ENCODE peak calls at places on chromosomes 5 and 9, in ten cellular contexts. V is activated gamma-delta T cell treated with Interleukin-2 at 50 U/mL for 16 hours, M is uterus, B is right atrium auricular region, E is progenitor cell of endocrine pancreas, L is bronchial epithelial cell, F is brain pericyte, W is type B pancreatic cell, O is mucosa of gallbladder, G is astrocyte of the spinal cord. K is an unnamed sample.

GRCh38 chr5:102965653-102966052 is 154.3 kb downstream of the GIN1 start:
- DNase-seq in G (no peak), E (no peak), L (no peak), W (no peak), M (no peak), B (no peak), O (no peak), V (no peak), F (no peak), K (no peak)

GRCh38 chr9:95845751-95846150 is 29.7 kb upstream of the ERCC6L2 start:
- DNase-seq in F (no peak), L (no peak), O (no peak), E (no peak), W (no peak), B (no peak), M (no peak), V (no peak), G (no peak), K (no peak)

GRCh38 chr5:120527251-120527650 is 63.2 kb downstream of the PRR16 start:
- DNase-seq in V (no peak), O (no peak), E (no peak), G (no peak), B (no peak), L (no peak), W (no peak), F (no peak), M (no peak), K (no peak)

GRCh38 chr5:169328401-169328800 is 27.5 kb upstream of the SLIT3 start:
- DNase-seq in M (no peak), B (no peak), O (no peak), V (no peak), E (no peak), W (no peak), G (no peak), F (no peak), L (no peak), K (no peak)

GRCh38 chr9:81112638-81113037 is 576.7 kb downstream of the TLE1 start:
- DNase-seq in F (no peak), V (no peak), G (no peak), O (no peak), E (no peak), L (no peak), M (no peak), B (no peak), W (no peak), K (no peak)

GRCh38 chr9:95018099-95018927 is 291.8 kb downstream of the AOPEP start:
- DNase-seq in M (no peak), F (no peak), O (no peak), V (no peak), B (no peak), L (peak; percentile 99), E (no peak), G (peak; percentile 95), W (no peak), K (no peak)

GRCh38 chr9:77375956-77376532 is 198.7 kb downstream of the VPS13A start:
- DNase-seq in W (no peak), G (no peak), V (no peak), F (no peak), E (no peak), B (no peak), O (no peak), L (no peak), M (no peak), K (no peak)

GRCh38 chr9:98378206-98379193 is 123.1 kb upstream of the TBC1D2 start:
- DNase-seq in L (no peak), V (no peak), E (no peak), G (no peak), F (no peak), M (no peak), O (no peak), W (no peak), B (no peak), K (no peak)

GRCh38 chr5:107894361-107894760 is 223.6 kb upstream of the EFNA5 start:
- DNase-seq in G (no peak), M (no peak), O (no peak), B (no peak), V (no peak), F (no peak), W (no peak), L (no peak), E (no peak), K (no peak)

GRCh38 chr9:113807173-113808061 is 68.7 kb upstream of the ZNF618 start:
- DNase-seq in B (peak; percentile 62), G (peak; percentile 57), E (peak; percentile 23), M (peak; percentile 57), V (peak; percentile 24), F (peak; percentile 16), O (peak; percentile 62), W (peak; percentile 68), L (peak; percentile 59), K (no peak)

GRCh38 chr5:65483474-65484346 is 2.0 kb upstream of the ADAMTS6 start:
- DNase-seq in F (peak; percentile 21), L (peak; percentile 76), B (no peak), E (no peak), V (no peak), M (no peak), G (peak; percentile 82), W (no peak), O (no peak), K (no peak)

GRCh38 chr9:129256959-129257713 is 79.1 kb upstream of the IER5L start:
- DNase-seq in M (peak; percentile 18), G (no peak), B (no peak), V (no peak), F (no peak), O (no peak), E (no peak), W (no peak), L (no peak), K (peak; percentile 14)

GRCh38 chr9:111914749-111915424 is 18.3 kb downstream of the UGCG start:
- DNase-seq in V (no peak), F (no peak), M (no peak), W (no peak), L (no peak), E (no peak), G (no peak), B (no peak), O (no peak), K (no peak)

K was measured in chondrocyte.